ENCODE peak calls at places on chromosomes 11 and 22, in eight cellular contexts. H is right atrium auricular region; E is heart right ventricle; X is naive thymus-derived CD4-positive, alpha-beta T cell; Q is psoas muscle; M is iPS DF 6.9; P is left ventricle myocardium inferior; N is CD4-positive, alpha-beta memory T cell. T is an unnamed sample.

GRCh38 chr11:45245237-45246045 is 40.7 kb downstream of the SYT13 start:
- DNase-seq in P (no peak), E (no peak), Q (no peak), H (no peak), N (no peak), M (no peak), X (no peak), T (no peak)

GRCh38 chr22:41555325-41555724 is 5.5 kb upstream of the CSDC2 start:
- DNase-seq in P (no peak), X (no peak), H (no peak), Q (no peak), M (no peak), N (no peak), E (no peak), T (no peak)

GRCh38 chr11:18203723-18204122 is 31.1 kb downstream of the MRGPRX4 start:
- DNase-seq in Q (no peak), E (no peak), P (no peak), M (peak; percentile 31), H (no peak), N (no peak), X (no peak), T (no peak)

GRCh38 chr22:45227645-45228400 is 12.9 kb downstream of the KIAA0930 start:
- DNase-seq in M (no peak), P (no peak), N (no peak), X (no peak), Q (peak; percentile 68), E (no peak), H (no peak), T (no peak)

GRCh38 chr11:13663631-13664071 is 4.8 kb upstream of the FAR1 start:
- DNase-seq in P (no peak), E (no peak), X (no peak), Q (no peak), N (no peak), M (no peak), H (no peak), T (peak; percentile 30)

GRCh38 chr11:125929445-125930075 is 16.3 kb upstream of the VSIG10L2 start:
- DNase-seq in E (no peak), H (no peak), M (no peak), X (no peak), N (no peak), P (no peak), Q (no peak), T (no peak)

GRCh38 chr11:108199446-108200321 is 22.8 kb downstream of the NPAT start:
- DNase-seq in H (no peak), X (peak; percentile 46), Q (no peak), M (no peak), P (no peak), E (no peak), N (peak; percentile 7), T (no peak)

GRCh38 chr11:13831707-13832106 is 130.8 kb upstream of the SPON1 start:
- DNase-seq in M (no peak), X (no peak), N (no peak), Q (no peak), E (no peak), P (no peak), H (no peak), T (no peak)

GRCh38 chr22:35711336-35711735 is 6.3 kb upstream of the APOL5 start:
- DNase-seq in M (no peak), E (no peak), X (no peak), N (no peak), Q (no peak), H (no peak), P (no peak), T (no peak)

GRCh38 chr11:34587282-34587677 is 33.6 kb upstream of the EHF start:
- DNase-seq in H (no peak), X (no peak), P (no peak), M (no peak), E (no peak), Q (no peak), N (no peak), T (no peak)

GRCh38 chr11:60950933-60951610 is 904 bp downstream of the SLC15A3 start:
- DNase-seq in N (peak; percentile 30), P (peak; percentile 48), Q (no peak), X (peak; percentile 40), M (no peak), E (no peak), H (no peak), T (no peak)

GRCh38 chr11:61158691-61159381 is 2.4 kb downstream of the VPS37C start:
- DNase-seq in Q (no peak), N (no peak), H (no peak), X (no peak), P (no peak), E (no peak), M (no peak), T (no peak)

DNA sequence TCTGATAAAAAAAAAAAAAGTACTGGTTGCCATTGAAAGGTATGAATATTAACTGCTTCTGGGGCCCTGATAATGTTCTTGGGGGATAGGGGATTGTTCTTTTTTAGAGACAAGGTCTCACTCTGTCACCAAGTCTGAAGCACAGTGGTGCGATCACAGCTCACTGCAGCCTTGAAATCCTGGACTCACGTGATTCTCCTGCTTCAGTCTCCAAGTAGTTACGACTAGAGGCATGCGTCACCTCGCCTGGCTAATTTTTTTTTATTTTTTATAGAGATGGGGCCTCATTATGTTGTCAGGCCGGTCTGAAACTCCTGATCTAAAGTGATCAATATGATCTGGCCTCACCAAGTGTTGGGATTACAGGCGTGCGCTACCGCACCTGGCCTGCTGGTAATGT is 63.5 kb downstream of the FCHSD2 start:
- DNase-seq in M (no peak), H (no peak), P (no peak), E (no peak), N (no peak), X (no peak), Q (no peak), T (no peak)
- H3K36me3 ChIP-seq in M (no peaks in the 10 kb centered on the region), H (peaks cover 20% of the 10 kb centered on the region), P (peaks cover 40% of the 10 kb centered on the region), E (peaks cover 11% of the 10 kb centered on the region), N (no peaks in the 10 kb centered on the region), X (no peaks in the 10 kb centered on the region), Q (no peaks in the 10 kb centered on the region), T (peaks cover 20% of the 10 kb centered on the region)

DNA sequence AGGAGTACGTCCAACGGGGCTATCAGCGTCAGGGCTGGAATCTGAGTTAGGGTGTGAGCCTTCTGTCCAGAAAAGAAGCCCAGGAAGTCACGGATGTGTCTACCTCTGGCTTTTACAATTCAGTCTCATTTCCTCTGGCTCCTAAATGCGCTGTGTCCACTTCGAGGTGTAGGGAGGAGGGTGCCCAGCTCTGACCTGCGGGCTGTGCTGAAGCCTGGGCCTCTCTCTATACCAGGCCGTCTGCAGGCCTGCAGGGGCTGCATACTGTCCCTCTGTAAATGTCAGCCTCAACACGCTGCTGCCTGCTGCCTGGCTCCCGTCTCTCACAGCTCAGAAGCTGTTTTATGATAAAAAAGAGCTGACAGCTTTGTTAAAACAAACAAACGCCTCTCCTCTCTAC is 14.5 kb downstream of the ARVCF start:
- DNase-seq in N (no peak), M (no peak), H (no peak), Q (peak; percentile 19), E (no peak), X (no peak), P (no peak), T (no peak)
- H3K27me3 ChIP-seq in N (no peaks in the 10 kb centered on the region), M (no peaks in the 10 kb centered on the region), H (no peaks in the 10 kb centered on the region), Q (no peaks in the 10 kb centered on the region), E (no peaks in the 10 kb centered on the region), X (no peaks in the 10 kb centered on the region), P (no peaks in the 10 kb centered on the region), T (no peaks in the 10 kb centered on the region)

GRCh38 chr22:25895678-25896077 is 153.7 kb downstream of the MYO18B start:
- DNase-seq in X (no peak), M (no peak), N (no peak), E (no peak), P (no peak), H (no peak), Q (no peak), T (no peak)
- H3K36me3 ChIP-seq in X (no peaks in the 10 kb centered on the region), M (no peaks in the 10 kb centered on the region), N (no peaks in the 10 kb centered on the region), E (no peaks in the 10 kb centered on the region), P (peaks cover 27% of the 10 kb centered on the region), H (peaks cover 79% of the 10 kb centered on the region), Q (peaks cover 100% of the 10 kb centered on the region), T (no peaks in the 10 kb centered on the region)

GRCh38 chr11:1733716-1734351 is 16.6 kb downstream of the IFITM10 start:
- DNase-seq in H (no peak), E (no peak), N (no peak), P (no peak), M (no peak), X (no peak), Q (no peak), T (no peak)

GRCh38 chr11:1732421-1733008 is 17.9 kb downstream of the IFITM10 start:
- DNase-seq in E (no peak), H (no peak), P (no peak), Q (no peak), N (no peak), M (no peak), X (no peak), T (no peak)

GRCh38 chr11:1734571-1735081 is 15.8 kb downstream of the IFITM10 start:
- DNase-seq in X (no peak), H (no peak), N (no peak), E (no peak), P (no peak), M (no peak), Q (no peak), T (no peak)

GRCh38 chr11:1731451-1732059 is 18.8 kb downstream of the IFITM10 start:
- DNase-seq in E (no peak), N (no peak), H (no peak), X (no peak), P (no peak), M (no peak), Q (no peak), T (no peak)

DNA sequence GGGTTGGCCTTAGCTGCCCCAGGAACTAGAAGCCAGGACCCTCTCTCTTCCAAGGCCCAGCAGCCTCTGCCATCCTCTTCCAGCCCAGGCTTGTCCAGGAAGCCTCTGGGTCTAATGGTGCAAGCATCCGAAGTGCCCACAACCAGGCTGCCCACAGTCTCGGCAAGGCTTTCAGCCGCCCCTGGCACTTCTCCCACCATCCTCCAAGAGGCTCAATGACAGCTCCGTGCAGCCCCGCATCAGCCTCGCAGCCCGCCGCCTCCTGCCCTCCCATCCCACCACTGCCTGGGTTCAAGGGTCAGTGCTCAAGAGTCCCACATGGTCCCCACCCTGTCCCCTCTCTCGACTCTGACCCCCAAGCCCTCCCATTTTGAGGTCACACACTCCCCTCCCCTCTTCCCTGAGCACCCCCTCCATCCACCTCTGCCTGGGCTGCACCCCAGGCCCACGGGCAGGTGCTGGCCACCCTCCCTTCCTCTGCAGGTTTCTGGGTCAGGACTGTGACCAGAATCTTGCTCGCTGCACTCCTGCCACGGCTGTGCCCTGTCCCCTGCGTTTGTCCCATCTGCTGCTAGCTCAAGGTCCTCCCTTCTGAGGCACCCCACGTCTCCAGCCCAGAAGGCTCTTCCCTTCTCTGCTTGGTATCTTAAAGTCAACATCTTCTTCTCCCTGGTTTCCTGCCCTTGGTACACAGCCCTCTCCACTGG is 17.2 kb downstream of the IFITM10 start:
- DNase-seq in X (no peak), H (no peak), Q (no peak), M (no peak), N (no peak), P (no peak), E (no peak), T (no peak)
- H3K27me3 ChIP-seq in X (no peaks in the 10 kb centered on the region), H (no peaks in the 10 kb centered on the region), Q (peaks cover 72% of the 10 kb centered on the region), M (no peaks in the 10 kb centered on the region), N (peaks cover 10% of the 10 kb centered on the region), P (peaks cover 97% of the 10 kb centered on the region), E (peaks cover 94% of the 10 kb centered on the region), T (peaks cover 21% of the 10 kb centered on the region)

T was measured in MG63.